ENCODE peak calls at places on chromosomes 5 and 9, in five cellular contexts. L is left lung, I is tibial artery, T is body of pancreas, Z is cardiac muscle cell. K is an unnamed sample. For H3K4me1, the result is how much of the 10 kb centered on the place peaks cover.

GRCh38 chr9:133115604-133116345 is 5.3 kb downstream of the RALGDS start:
- DNase-seq in T (no peak), L (peak), I (no peak), Z (no peak), K (peak)

GRCh38 chr5:122221857-122222256 is 90.2 kb upstream of the SNCAIP start:
- DNase-seq in L (no peak), I (no peak), Z (no peak), T (no peak), K (no peak)

GRCh38 chr5:103259705-103260355 is 1.3 kb downstream of the MACIR start:
- DNase-seq in L (no peak), I (peak), Z (peak), T (no peak), K (peak)

GRCh38 chr9:134960701-134961181 is 43.0 kb upstream of the FCN1 start:
- DNase-seq in Z (no peak), L (peak), T (no peak), I (peak), K (no peak)

GRCh38 chr5:150438873-150439546 is 10.5 kb downstream of the RPS14 start:
- DNase-seq in L (no peak), T (peak), I (no peak), Z (peak), K (no peak)

GRCh38 chr5:92911293-92911692 is 669.7 kb downstream of the NR2F1-AS1 start:
- DNase-seq in I (no peak), L (no peak), Z (no peak), T (no peak), K (no peak)

GRCh38 chr5:135824541-135825041 is 9.9 kb upstream of the SLC25A48 start:
- DNase-seq in Z (no peak), T (no peak), I (no peak), L (no peak), K (no peak)

GRCh38 chr5:35856186-35857003 is at the start of gene IL7R:
- DNase-seq in L (no peak), Z (peak), T (no peak), I (no peak), K (peak)

GRCh38 chr9:5714501-5715401 is 85.8 kb downstream of the RIC1 start:
- DNase-seq in T (no peak), I (no peak), L (no peak), Z (peak), K (no peak)

GRCh38 chr5:10655041-10655685 is 91.3 kb downstream of the ANKRD33B start:
- DNase-seq in L (peak), I (no peak), Z (no peak), T (no peak), K (no peak)

GRCh38 chr5:6652025-6652424 is 18.8 kb downstream of the SRD5A1 start:
- DNase-seq in L (no peak), I (no peak), T (peak), Z (no peak), K (no peak)

GRCh38 chr5:165161204-165161603 is 1655.8 kb downstream of the MAT2B start:
- DNase-seq in Z (no peak), T (no peak), L (no peak), I (no peak), K (no peak)

GRCh38 chr9:96382175-96382574 is 1.3 kb downstream of the SLC35D2 start:
- DNase-seq in I (no peak), L (no peak), T (no peak), Z (peak), K (no peak)

GRCh38 chr5:171442287-171443042 is 23.0 kb downstream of the FGF18 start:
- DNase-seq in Z (peak), I (no peak), L (peak), T (no peak), K (no peak)

GRCh38 chr9:108676344-108676743 is 179.4 kb downstream of the ACTL7B start:
- DNase-seq in I (no peak), L (no peak), Z (no peak), T (no peak), K (no peak)

GRCh38 chr5:172769324-172769597 is 1.7 kb downstream of the DUSP1 start:
- DNase-seq in Z (no peak), T (no peak), I (no peak), L (no peak), K (no peak)

GRCh38 chr5:167030500-167031120 is 1260.8 kb upstream of the WWC1 start:
- DNase-seq in T (peak), L (no peak), I (no peak), Z (peak), K (no peak)

GRCh38 chr5:26641492-26641891 is 396.9 kb downstream of the CDH9 start:
- DNase-seq in Z (no peak), I (no peak), L (no peak), T (no peak), K (no peak)

GRCh38 chr5:62791059-62791458 is 212.4 kb downstream of the LRRC70 start:
- DNase-seq in L (no peak), Z (peak), I (no peak), T (no peak), K (no peak)

GRCh38 chr5:60370508-60370907 is 329.5 kb downstream of the DEPDC1B start:
- DNase-seq in Z (no peak), L (no peak), T (no peak), I (no peak), K (no peak)

GRCh38 chr9:24708808-24709207 is 163.1 kb upstream of the IZUMO3 start:
- DNase-seq in T (no peak), Z (no peak), I (no peak), L (no peak), K (no peak)

GRCh38 chr5:68240196-68240595 is 24.6 kb downstream of the PIK3R1 start:
- DNase-seq in L (no peak), T (no peak), Z (no peak), I (no peak), K (no peak)

GRCh38 chr9:92047500-92047899 is 67.7 kb downstream of the SPTLC1 start:
- DNase-seq in T (no peak), I (no peak), Z (no peak), L (no peak), K (no peak)

GRCh38 chr5:93436083-93436482 is 144.9 kb downstream of the NR2F1-AS1 start:
- DNase-seq in I (no peak), T (no peak), L (no peak), Z (no peak), K (no peak)

GRCh38 chr5:61918606-61919005 is 387.4 kb upstream of the KIF2A start:
- DNase-seq in I (no peak), T (no peak), Z (no peak), L (no peak), K (no peak)

GRCh38 chr5:158502686-158503085 is 597.0 kb downstream of the EBF1 start:
- DNase-seq in I (no peak), Z (no peak), L (peak), T (no peak), K (no peak)

GRCh38 chr9:30771278-30771677 is 1613.2 kb upstream of the ACO1 start:
- DNase-seq in Z (no peak), I (no peak), T (no peak), L (no peak), K (no peak)

GRCh38 chr5:51544386-51544785 is 161.1 kb downstream of the ISL1 start:
- DNase-seq in I (no peak), Z (no peak), T (no peak), L (no peak), K (no peak)

GRCh38 chr5:82296929-82297328 is 18.8 kb upstream of the RPS23 start:
- DNase-seq in Z (no peak), L (no peak), T (no peak), I (no peak), K (no peak)

GRCh38 chr9:136725612-136726011 is 13.2 kb downstream of the DIPK1B start:
- DNase-seq in T (no peak), Z (peak), I (no peak), L (no peak), K (no peak)

GRCh38 chr5:129963359-129963758 is 59.1 kb downstream of the CHSY3 start:
- DNase-seq in L (no peak), Z (peak), I (no peak), T (no peak), K (no peak)

GRCh38 chr5:58240286-58240685 is 219.6 kb downstream of the PLK2 start:
- DNase-seq in L (no peak), I (no peak), T (no peak), Z (peak), K (no peak)

GRCh38 chr5:154267516-154267915 is 77.0 kb downstream of the GALNT10 start:
- DNase-seq in T (no peak), I (no peak), Z (no peak), L (no peak), K (no peak)

GRCh38 chr5:57698785-57699184 is 216.2 kb upstream of the ACTBL2 start:
- DNase-seq in I (no peak), T (no peak), L (no peak), Z (no peak), K (no peak)

GRCh38 chr5:157222506-157223230 is 42.0 kb downstream of the ITK start:
- DNase-seq in T (no peak), Z (peak), L (no peak), I (no peak), K (peak)

GRCh38 chr9:37395663-37396062 is 26.8 kb upstream of the GRHPR start:
- DNase-seq in L (no peak), Z (no peak), I (no peak), T (peak), K (no peak)

GRCh38 chr9:128121924-128122808 is 5.4 kb downstream of the PTGES2 start:
- DNase-seq in L (peak), Z (no peak), I (no peak), T (no peak), K (no peak)

DNA sequence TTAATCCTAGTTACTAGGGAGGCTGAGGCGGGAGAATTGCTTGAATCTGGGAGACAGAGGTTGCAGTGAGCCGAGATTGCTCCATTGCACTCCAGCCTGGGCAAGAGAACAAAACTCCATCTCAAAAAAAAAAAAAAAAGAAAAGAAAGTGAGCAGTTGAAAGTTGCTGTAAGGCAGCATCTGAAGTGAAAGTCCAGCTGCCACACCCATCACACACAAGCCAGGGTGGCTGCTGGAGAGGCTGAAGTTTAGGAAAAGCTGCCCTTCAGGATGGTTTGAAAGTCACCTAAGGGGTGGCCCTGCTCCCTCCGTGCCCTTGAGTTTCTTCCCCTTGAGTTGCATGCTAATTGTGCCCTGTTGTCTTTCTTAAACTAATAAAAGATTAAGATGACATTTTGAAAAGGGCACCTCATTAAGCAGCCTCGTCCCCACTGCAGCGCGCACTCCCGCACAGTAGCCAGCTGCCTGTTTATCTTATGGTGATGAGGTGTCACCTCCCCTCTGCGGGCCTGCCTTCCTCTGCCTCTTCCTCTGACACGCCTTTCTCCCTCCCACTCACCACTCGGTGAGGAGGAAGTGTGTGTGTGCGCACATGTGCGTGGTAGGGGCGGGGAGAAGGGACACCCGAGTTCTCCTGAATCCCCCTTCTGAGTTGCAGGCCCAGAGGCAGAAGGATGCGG is 104.2 kb upstream of the PANK3 start:
- DNase-seq in Z (no peak), I (no peak), T (no peak), L (no peak), K (peak)
- H3K4me1 ChIP-seq in Z (under half), I (under half), T (under half), L (under half), K (under half)

GRCh38 chr5:139664727-139665351 is 16.7 kb downstream of the CXXC5 start:
- DNase-seq in T (peak), I (no peak), Z (no peak), L (no peak), K (no peak)
- H3K27ac ChIP-seq in T (peak), I (peak), Z (no peak), L (peak), K (no peak)

DNA sequence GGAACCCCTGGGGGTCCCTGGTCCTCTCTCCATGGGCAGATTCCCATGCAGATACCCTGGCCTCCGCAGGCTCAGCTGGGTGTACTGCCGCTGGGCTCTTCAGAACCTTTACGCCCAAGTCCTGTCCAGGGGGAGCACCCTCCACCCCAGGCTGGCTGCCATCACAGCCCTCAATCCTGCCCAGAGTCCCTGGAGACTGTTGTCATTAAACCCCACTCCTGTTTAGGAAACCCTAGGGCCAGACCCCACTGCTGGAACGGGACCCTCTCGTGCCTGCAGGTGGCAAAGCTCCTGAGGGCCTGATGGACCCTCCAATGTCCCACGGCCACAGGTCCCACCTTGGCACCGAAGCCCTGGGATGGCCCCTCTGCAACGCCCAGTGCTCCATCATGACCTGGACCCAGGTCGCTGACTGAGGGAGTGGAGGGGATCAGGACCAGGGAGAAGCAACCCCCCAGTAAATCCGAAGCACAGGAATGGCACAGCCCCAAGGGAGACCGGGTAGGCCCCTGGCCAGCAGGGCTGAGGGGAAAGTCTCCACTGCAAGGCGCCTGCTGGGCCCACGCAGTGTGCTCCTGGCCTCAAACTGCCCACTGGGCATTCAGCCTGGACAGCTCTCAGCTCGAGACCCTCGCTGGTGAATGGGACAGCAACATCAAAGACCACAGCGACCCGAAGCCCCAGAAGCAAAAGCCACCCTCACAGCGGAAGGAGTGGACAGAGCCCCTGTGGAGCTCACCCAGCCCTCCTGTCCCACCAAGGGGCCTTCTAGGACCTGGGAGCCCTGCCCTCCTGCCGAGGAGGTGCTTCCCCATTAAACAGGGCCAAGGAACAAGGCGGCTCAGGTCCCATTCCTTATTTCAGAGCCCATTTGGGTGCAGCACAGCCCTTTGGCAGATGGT is 8.3 kb downstream of the ZDHHC11B start:
- DNase-seq in T (no peak), I (no peak), L (peak), Z (no peak), K (no peak)
- H3K4me3 ChIP-seq in T (no peak), I (peak), L (no peak), Z (no peak), K (no peak)

DNA sequence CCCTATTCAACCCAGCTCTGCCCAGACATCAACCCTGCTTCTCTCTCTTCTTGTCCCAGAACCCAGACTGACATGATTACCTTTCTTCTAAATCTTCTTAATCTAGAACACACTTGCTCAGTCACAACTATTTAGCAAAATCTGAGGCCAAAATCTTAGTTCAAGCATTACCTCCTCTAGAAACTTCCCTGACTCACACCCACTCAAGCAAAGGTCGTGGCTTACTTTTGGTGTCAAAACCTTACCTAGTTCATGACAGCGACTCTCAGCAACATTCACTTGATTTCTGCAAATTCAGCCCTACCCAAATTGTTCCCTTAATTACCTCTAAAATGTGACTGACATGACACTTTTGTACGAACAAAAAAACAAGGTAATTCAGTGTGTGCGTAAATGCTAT is 130.2 kb downstream of the TLE1 start:
- DNase-seq in T (no peak), L (no peak), Z (no peak), I (no peak), K (no peak)
- H3K4me1 ChIP-seq in T (under half), L (under half), Z (under half), I (under half), K (under half)

GRCh38 chr9:129840024-129840423 is 4.8 kb downstream of the USP20 start:
- DNase-seq in T (no peak), I (no peak), Z (no peak), L (no peak), K (no peak)

GRCh38 chr9:129839324-129840023 is 4.2 kb downstream of the USP20 start:
- DNase-seq in L (no peak), I (no peak), T (no peak), Z (no peak), K (no peak)

GRCh38 chr9:129841071-129841470 is 5.8 kb downstream of the USP20 start:
- DNase-seq in I (no peak), Z (no peak), L (no peak), T (peak), K (no peak)

GRCh38 chr9:129836342-129837007 is 1.2 kb downstream of the USP20 start:
- DNase-seq in I (peak), Z (no peak), T (peak), L (no peak), K (peak)

DNA sequence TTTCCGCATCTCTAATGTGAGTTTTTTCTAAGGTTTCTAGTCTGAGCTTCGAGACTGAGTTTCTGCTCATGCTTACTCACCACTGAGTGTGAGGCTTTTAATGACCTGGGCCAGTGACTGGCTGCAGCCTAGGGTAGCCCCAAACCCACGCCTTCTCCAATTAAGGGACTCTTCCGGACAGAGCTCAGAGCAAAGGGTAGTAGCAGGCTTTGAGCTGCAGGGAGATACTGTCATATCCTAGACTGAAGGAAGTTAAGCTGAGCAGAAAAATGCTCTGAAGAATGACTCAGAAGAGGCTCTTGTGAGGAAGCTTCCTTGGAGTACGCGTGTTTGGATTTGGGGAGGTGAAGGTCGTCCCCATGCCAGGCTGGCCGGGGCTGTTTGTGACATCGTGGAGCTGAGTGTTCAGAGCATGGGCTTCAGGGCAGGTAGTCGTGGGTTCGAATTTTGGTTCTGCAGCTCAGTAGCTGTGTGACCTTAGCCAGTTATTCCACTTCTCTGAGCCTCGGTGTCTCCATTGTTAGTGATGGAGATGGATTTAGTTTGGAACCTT is 3.5 kb downstream of the USP20 start:
- DNase-seq in L (no peak), Z (peak), T (no peak), I (no peak), K (no peak)
- H3K27ac ChIP-seq in L (no peak), Z (no peak), T (no peak), I (peak), K (peak)

GRCh38 chr9:114389612-114390368 is 2.0 kb upstream of the AKNA start:
- DNase-seq in Z (no peak), L (no peak), I (no peak), T (no peak), K (no peak)
- H3K4me3 ChIP-seq in Z (no peak), L (no peak), I (no peak), T (no peak), K (peak)

GRCh38 chr9:94798668-94799067 is 72.2 kb downstream of the AOPEP start:
- DNase-seq in T (no peak), I (no peak), L (no peak), Z (no peak), K (no peak)

GRCh38 chr9:94799578-94800264 is 73.2 kb downstream of the AOPEP start:
- DNase-seq in T (no peak), Z (peak), I (no peak), L (no peak), K (no peak)

GRCh38 chr9:94800424-94801117 is 74.1 kb downstream of the AOPEP start:
- DNase-seq in Z (no peak), I (no peak), L (no peak), T (no peak), K (no peak)

GRCh38 chr9:94796687-94797086 is 70.2 kb downstream of the AOPEP start:
- DNase-seq in T (no peak), I (no peak), Z (no peak), L (no peak), K (no peak)

GRCh38 chr9:94798201-94798600 is 71.7 kb downstream of the AOPEP start:
- DNase-seq in T (no peak), I (no peak), Z (no peak), L (no peak), K (no peak)
- H3K4me1 ChIP-seq in T (under half), I (half or more), Z (under half), L (under half), K (under half)

GRCh38 chr9:130120832-130121231 is 51.4 kb upstream of the NCS1 start:
- DNase-seq in I (no peak), T (no peak), L (no peak), Z (no peak), K (no peak)

GRCh38 chr9:130122465-130122864 is 49.7 kb upstream of the NCS1 start:
- DNase-seq in I (no peak), L (no peak), Z (no peak), T (no peak), K (no peak)

GRCh38 chr9:130126721-130127429 is 45.3 kb upstream of the NCS1 start:
- DNase-seq in I (no peak), L (no peak), T (no peak), Z (no peak), K (no peak)

GRCh38 chr9:130128251-130128650 is 44.0 kb upstream of the NCS1 start:
- DNase-seq in T (no peak), Z (peak), L (no peak), I (no peak), K (peak)

DNA sequence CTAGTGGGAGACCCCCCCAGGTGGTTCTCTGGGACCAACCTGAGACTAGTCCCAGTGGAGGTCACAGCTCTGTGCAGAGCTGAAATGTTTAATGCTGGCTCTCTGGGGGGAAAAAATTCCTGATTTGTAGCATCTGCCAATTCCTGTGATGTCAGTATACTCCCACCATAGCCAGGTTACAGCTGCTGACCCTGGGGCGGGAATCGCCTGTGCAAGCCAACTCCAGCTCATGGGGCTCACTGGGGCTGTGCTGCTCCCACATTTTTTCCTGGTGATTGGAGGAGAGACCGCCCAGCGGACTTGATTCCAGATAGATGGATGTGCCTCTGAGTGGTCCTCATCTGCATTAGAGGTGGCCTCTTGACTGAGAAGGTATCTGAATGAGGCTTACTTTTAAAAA is 47.7 kb upstream of the NCS1 start:
- DNase-seq in T (no peak), I (no peak), Z (no peak), L (no peak), K (no peak)
- H3K27ac ChIP-seq in T (no peak), I (no peak), Z (no peak), L (no peak), K (no peak)

K was measured in CD8-positive, alpha-beta memory T cell.